ENCODE peak calls at places on chromosomes 16 and 17, in seven cellular contexts. U is CD4-positive, alpha-beta T cell; M is brain microvascular endothelial cell; E is heart right ventricle; A is GM23248; Y is tibial artery; O is caudate nucleus. B is an unnamed sample.
A peak's percentile ranks its signal among the peaks of the same experiment; 100 is the strongest.

GRCh38 chr16:12907670-12908233 is 6.4 kb downstream of the SHISA9 start:
- DNase-seq in Y (no peak), E (no peak), U (no peak), A (peak; percentile 23), M (no peak), O (peak; percentile 6), B (no peak)

GRCh38 chr17:57377094-57377493 is 120.8 kb downstream of the MSI2 start:
- DNase-seq in A (no peak), Y (no peak), U (no peak), O (no peak), E (no peak), M (no peak), B (no peak)

GRCh38 chr17:44793885-44794698 is 35.3 kb downstream of the ADAM11 start:
- DNase-seq in U (no peak), O (no peak), Y (no peak), A (no peak), M (no peak), E (no peak), B (no peak)

GRCh38 chr17:8698142-8699050 is 46.2 kb downstream of the CCDC42 start:
- DNase-seq in M (peak; percentile 65), E (peak; percentile 62), A (peak; percentile 77), O (no peak), Y (peak; percentile 83), U (no peak), B (peak; percentile 85)

GRCh38 chr16:16169615-16170014 is 53.7 kb downstream of the ABCC6 start:
- DNase-seq in A (no peak), Y (no peak), E (no peak), O (no peak), M (no peak), U (no peak), B (no peak)

GRCh38 chr17:55273579-55274370 is 9.0 kb downstream of the HLF start:
- DNase-seq in M (no peak), A (peak; percentile 75), Y (peak; percentile 95), U (no peak), E (peak; percentile 77), O (peak; percentile 61), B (peak; percentile 92)

GRCh38 chr17:16923904-16924700 is 47.8 kb downstream of the TNFRSF13B start:
- DNase-seq in M (no peak), Y (peak; percentile 53), A (no peak), E (no peak), U (no peak), O (no peak), B (peak; percentile 51)

GRCh38 chr16:9596788-9597187 is 505.3 kb downstream of the HAPSTR1 start:
- DNase-seq in E (no peak), A (no peak), U (no peak), Y (no peak), M (no peak), O (no peak), B (no peak)

GRCh38 chr17:28725166-28725659 is 820 bp downstream of the TLCD1 start:
- DNase-seq in M (peak; percentile 47), O (peak; percentile 41), Y (no peak), U (no peak), E (no peak), A (peak; percentile 73), B (no peak)

GRCh38 chr17:40330850-40331470 is 22.0 kb downstream of the RARA start:
- DNase-seq in U (no peak), E (peak; percentile 19), O (no peak), M (no peak), A (no peak), Y (no peak), B (no peak)

GRCh38 chr17:42428141-42428944 is 5.3 kb upstream of the CAVIN1 start:
- DNase-seq in A (peak; percentile 97), M (peak; percentile 95), Y (no peak), O (peak; percentile 30), U (peak; percentile 31), E (no peak), B (no peak)

GRCh38 chr17:40703652-40704051 is at the start of gene KRT24:
- DNase-seq in Y (no peak), U (no peak), E (no peak), A (no peak), O (no peak), M (no peak), B (no peak)

GRCh38 chr16:71565812-71566700 is 10.8 kb downstream of the TAT start:
- DNase-seq in A (no peak), O (no peak), M (no peak), U (no peak), E (no peak), Y (no peak), B (no peak)

GRCh38 chr17:39617446-39618251 is 9.1 kb upstream of the PPP1R1B start:
- DNase-seq in E (peak; percentile 71), U (peak; percentile 45), Y (no peak), M (no peak), O (peak; percentile 45), A (peak; percentile 83), B (peak; percentile 85)

GRCh38 chr16:30924086-30924714 is 828 bp downstream of the FBXL19 start:
- DNase-seq in Y (peak; percentile 73), E (peak; percentile 35), M (no peak), A (peak; percentile 25), U (peak; percentile 28), O (no peak), B (no peak)

GRCh38 chr17:57998234-57998746 is 8.8 kb downstream of the SRSF1 start:
- DNase-seq in U (no peak), A (no peak), E (no peak), O (no peak), Y (no peak), M (no peak), B (no peak)

GRCh38 chr16:72905581-72905980 is 142.3 kb downstream of the ZFHX3 start:
- DNase-seq in E (no peak), A (peak; percentile 62), U (no peak), M (peak; percentile 67), O (no peak), Y (no peak), B (no peak)

GRCh38 chr17:40095944-40096791 is 4.2 kb downstream of the NR1D1 start:
- DNase-seq in A (peak; percentile 33), O (no peak), U (peak; percentile 82), M (no peak), E (no peak), Y (no peak), B (no peak)

GRCh38 chr17:27670791-27671590 is 40.0 kb downstream of the LGALS9 start:
- DNase-seq in M (no peak), A (no peak), E (no peak), O (no peak), U (no peak), Y (no peak), B (no peak)

GRCh38 chr17:69147460-69147859 is 5.8 kb upstream of the ABCA6 start:
- DNase-seq in M (no peak), Y (no peak), O (no peak), U (no peak), E (no peak), A (no peak), B (no peak)

GRCh38 chr17:69761767-69762321 is 313.2 kb upstream of the KCNJ16 start:
- DNase-seq in E (no peak), A (peak; percentile 92), U (no peak), O (no peak), Y (no peak), M (no peak), B (no peak)

GRCh38 chr17:79866791-79867190 is 27.6 kb upstream of the CBX4 start:
- DNase-seq in M (no peak), U (no peak), Y (no peak), A (no peak), E (no peak), O (no peak), B (peak; percentile 6)

GRCh38 chr17:58340623-58340876 is 11.5 kb downstream of the SUPT4H1 start:
- DNase-seq in A (no peak), O (no peak), Y (no peak), E (no peak), M (no peak), U (no peak), B (no peak)

GRCh38 chr16:3532741-3533140 is 31.9 kb downstream of the CLUAP1 start:
- DNase-seq in Y (no peak), E (no peak), A (no peak), O (no peak), M (no peak), U (no peak), B (no peak)

GRCh38 chr16:66290431-66290830 is 76.1 kb upstream of the CDH5 start:
- DNase-seq in Y (no peak), U (no peak), O (no peak), M (no peak), E (no peak), A (no peak), B (no peak)

GRCh38 chr16:23318639-23319038 is 16.5 kb downstream of the SCNN1B start:
- DNase-seq in Y (peak; percentile 21), O (no peak), A (no peak), M (no peak), U (no peak), E (no peak), B (no peak)
- H3K27ac ChIP-seq in Y (no peak overlapping the region), O (no peak overlapping the region), A (no peak overlapping the region), M (no peak overlapping the region), U (no peak overlapping the region), E (no peak overlapping the region), B (no peak overlapping the region)

DNA sequence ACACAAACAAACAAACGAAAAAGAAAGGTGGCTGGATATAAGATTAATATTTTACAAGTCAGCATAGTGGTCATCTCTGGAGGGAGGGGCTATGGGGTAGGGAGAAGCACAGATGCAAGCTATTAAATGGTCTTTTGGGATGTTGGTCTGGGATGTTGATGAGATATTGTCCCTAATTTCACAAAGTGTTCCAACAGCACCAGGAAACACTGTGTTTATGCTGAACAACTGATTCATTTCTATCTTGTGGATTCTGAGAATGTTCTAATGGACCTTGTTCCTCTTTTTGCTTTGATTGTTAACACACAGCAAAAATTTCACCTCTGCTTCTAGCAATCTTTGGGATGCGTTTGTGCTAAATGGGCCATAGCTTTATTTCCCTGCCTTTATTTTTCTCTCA is 9.7 kb downstream of the PECAM1 start:
- DNase-seq in M (no peak), O (no peak), Y (no peak), E (no peak), U (no peak), A (no peak), B (no peak)
- H3K27ac ChIP-seq in M (no peak overlapping the region), O (no peak overlapping the region), Y (no peak overlapping the region), E (no peak overlapping the region), U (no peak overlapping the region), A (no peak overlapping the region), B (no peak overlapping the region)

DNA sequence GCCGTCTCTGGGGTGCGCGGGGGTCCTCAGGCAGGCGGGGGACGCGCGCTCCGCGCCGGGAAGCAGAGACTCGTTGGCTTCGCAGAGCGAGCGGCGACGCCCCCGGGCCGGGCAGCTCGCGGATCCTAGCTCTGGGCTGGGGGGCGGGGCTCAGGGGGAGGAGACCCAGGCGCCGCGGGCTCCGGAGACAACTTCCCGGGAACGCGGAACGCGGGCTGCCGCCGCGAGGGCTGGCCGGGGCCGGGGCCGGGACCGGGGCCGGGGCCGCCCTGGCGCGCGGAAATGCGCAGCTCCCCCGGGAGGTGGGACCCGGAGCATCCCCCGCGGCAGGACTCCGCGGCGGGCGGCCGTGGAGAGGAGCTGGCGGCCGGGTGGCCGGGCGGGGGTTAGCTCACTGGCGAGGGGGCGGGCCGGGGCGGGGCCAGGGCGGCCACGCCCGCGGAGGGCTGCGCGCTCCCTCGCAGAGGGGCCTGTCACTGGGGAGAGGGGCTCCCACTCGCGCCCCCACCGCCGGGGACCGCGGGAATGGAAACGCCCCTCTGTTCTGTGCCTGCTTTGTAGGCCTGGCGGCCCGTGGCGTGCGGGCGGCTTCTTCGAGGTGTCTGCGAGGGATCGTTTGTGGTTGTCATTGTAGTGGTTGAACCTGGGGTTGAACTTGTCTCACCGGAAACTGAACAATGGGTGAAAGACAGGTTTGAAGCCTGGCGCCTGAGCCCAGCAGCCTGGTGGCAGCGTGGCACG is at the start of gene GAS7:
- DNase-seq in U (peak; percentile 29), Y (peak; percentile 84), O (peak; percentile 14), M (no peak), E (peak; percentile 74), A (peak; percentile 78), B (peak; percentile 86)
- H3K27ac ChIP-seq in U (no peak within 1 kb of the TSS), Y (peak within 1 kb of the TSS; percentile 1), O (no peak within 1 kb of the TSS), M (no peak within 1 kb of the TSS), E (no peak within 1 kb of the TSS), A (no peak within 1 kb of the TSS), B (no peak within 1 kb of the TSS)

GRCh38 chr17:43637563-43638323 is 24.0 kb downstream of the MEOX1 start:
- DNase-seq in A (no peak), O (peak; percentile 7), M (no peak), U (no peak), E (no peak), Y (no peak), B (no peak)
- H3K27ac ChIP-seq in A (no peak overlapping the region), O (no peak overlapping the region), M (no peak overlapping the region), U (no peak overlapping the region), E (no peak overlapping the region), Y (no peak overlapping the region), B (no peak overlapping the region)